ENCODE peak calls at places on chromosomes 13 and 19, in four cellular contexts. One of them, this sample, is unnamed.
A peak's percentile ranks its signal among the peaks of the same experiment; 100 is the strongest.

GRCh38 chr13:113880651-113881611 is 17.1 kb upstream of the GAS6 start:
- DNase-seq in ovary: no peak
- DNase-seq in CD8-positive, alpha-beta T cell: no peak
- DNase-seq in fibroblast of lung: no peak
- DNase-seq in this sample: no peak

GRCh38 chr19:50817941-50818858 is 5.4 kb downstream of the KLK1 start:
- DNase-seq in fibroblast of lung: no peak
- DNase-seq in CD8-positive, alpha-beta T cell: peak; percentile 26
- DNase-seq in ovary: no peak
- DNase-seq in this sample: peak; percentile 94

GRCh38 chr19:3270908-3271307 is 46.4 kb downstream of the CELF5 start:
- DNase-seq in ovary: no peak
- DNase-seq in fibroblast of lung: peak; percentile 42
- DNase-seq in CD8-positive, alpha-beta T cell: peak; percentile 57
- DNase-seq in this sample: no peak

GRCh38 chr19:46357846-46358583 is 11.1 kb downstream of the PPP5C start:
- DNase-seq in ovary: no peak
- DNase-seq in CD8-positive, alpha-beta T cell: no peak
- DNase-seq in fibroblast of lung: peak; percentile 84
- DNase-seq in this sample: no peak

GRCh38 chr13:97100821-97101220 is 106.5 kb upstream of the OXGR1 start:
- DNase-seq in CD8-positive, alpha-beta T cell: no peak
- DNase-seq in fibroblast of lung: no peak
- DNase-seq in ovary: no peak
- DNase-seq in this sample: no peak

GRCh38 chr13:110684388-110685056 is 21.4 kb downstream of the CARS2 start:
- DNase-seq in fibroblast of lung: no peak
- DNase-seq in CD8-positive, alpha-beta T cell: no peak
- DNase-seq in ovary: no peak
- DNase-seq in this sample: no peak

GRCh38 chr13:60229708-60230272 is 66.1 kb upstream of the DIAPH3 start:
- DNase-seq in ovary: no peak
- DNase-seq in CD8-positive, alpha-beta T cell: no peak
- DNase-seq in fibroblast of lung: peak; percentile 77
- DNase-seq in this sample: no peak

GRCh38 chr19:13281567-13282291 is 131.5 kb downstream of the IER2 start:
- DNase-seq in fibroblast of lung: no peak
- DNase-seq in CD8-positive, alpha-beta T cell: no peak
- DNase-seq in ovary: no peak
- DNase-seq in this sample: peak; percentile 53

GRCh38 chr19:39335168-39335567 is 675 bp downstream of the GMFG start:
- DNase-seq in fibroblast of lung: no peak
- DNase-seq in ovary: no peak
- DNase-seq in CD8-positive, alpha-beta T cell: peak; percentile 29
- DNase-seq in this sample: peak; percentile 49

GRCh38 chr19:28051047-28051446 is 1161.9 kb downstream of the UQCRFS1 start:
- DNase-seq in ovary: no peak
- DNase-seq in CD8-positive, alpha-beta T cell: no peak
- DNase-seq in fibroblast of lung: no peak
- DNase-seq in this sample: no peak

GRCh38 chr19:10467104-10467706 is 36.0 kb downstream of the KEAP1 start:
- DNase-seq in CD8-positive, alpha-beta T cell: no peak
- DNase-seq in ovary: no peak
- DNase-seq in fibroblast of lung: no peak
- DNase-seq in this sample: no peak

GRCh38 chr19:48760514-48761221 is 5.3 kb downstream of the FGF21 start:
- DNase-seq in fibroblast of lung: no peak
- DNase-seq in ovary: no peak
- DNase-seq in CD8-positive, alpha-beta T cell: no peak
- DNase-seq in this sample: no peak

GRCh38 chr19:45865269-45865948 is 1.3 kb downstream of the FOXA3 start:
- DNase-seq in ovary: no peak
- DNase-seq in CD8-positive, alpha-beta T cell: no peak
- DNase-seq in fibroblast of lung: no peak
- DNase-seq in this sample: no peak

GRCh38 chr13:80473695-80474094 is 132.8 kb upstream of the SPRY2 start:
- DNase-seq in ovary: no peak
- DNase-seq in CD8-positive, alpha-beta T cell: no peak
- DNase-seq in fibroblast of lung: peak; percentile 36
- DNase-seq in this sample: no peak

GRCh38 chr19:38693380-38694223 is 46.2 kb downstream of the ACTN4 start:
- DNase-seq in CD8-positive, alpha-beta T cell: peak; percentile 49
- DNase-seq in ovary: no peak
- DNase-seq in fibroblast of lung: peak; percentile 93
- DNase-seq in this sample: peak; percentile 76

GRCh38 chr13:24218977-24219376 is 58.5 kb downstream of the SPATA13 start:
- DNase-seq in fibroblast of lung: no peak
- DNase-seq in CD8-positive, alpha-beta T cell: no peak
- DNase-seq in ovary: no peak
- DNase-seq in this sample: no peak

GRCh38 chr13:32443111-32443510 is 15.2 kb upstream of the N4BP2L1 start:
- DNase-seq in ovary: no peak
- DNase-seq in CD8-positive, alpha-beta T cell: peak; percentile 41
- DNase-seq in fibroblast of lung: no peak
- DNase-seq in this sample: peak; percentile 68

GRCh38 chr19:49442793-49443365 is 1.6 kb upstream of the SLC17A7 start:
- DNase-seq in ovary: peak; percentile 76
- DNase-seq in CD8-positive, alpha-beta T cell: peak; percentile 53
- DNase-seq in fibroblast of lung: peak; percentile 78
- DNase-seq in this sample: peak; percentile 84

GRCh38 chr19:45136507-45137178 is 24.1 kb downstream of the NKPD1 start:
- DNase-seq in ovary: no peak
- DNase-seq in CD8-positive, alpha-beta T cell: no peak
- DNase-seq in fibroblast of lung: no peak
- DNase-seq in this sample: peak; percentile 74

GRCh38 chr19:39926170-39926755 is 8.2 kb downstream of the FCGBP start:
- DNase-seq in fibroblast of lung: no peak
- DNase-seq in ovary: no peak
- DNase-seq in CD8-positive, alpha-beta T cell: no peak
- DNase-seq in this sample: no peak

GRCh38 chr19:16371540-16371986 is 46.9 kb downstream of the KLF2 start:
- DNase-seq in fibroblast of lung: no peak
- DNase-seq in ovary: no peak
- DNase-seq in CD8-positive, alpha-beta T cell: peak; percentile 90
- DNase-seq in this sample: peak; percentile 80

GRCh38 chr13:96948127-96948526 is 46.1 kb downstream of the OXGR1 start:
- DNase-seq in ovary: no peak
- DNase-seq in CD8-positive, alpha-beta T cell: no peak
- DNase-seq in fibroblast of lung: no peak
- DNase-seq in this sample: no peak

GRCh38 chr13:75705395-75705794 is 69.3 kb downstream of the LMO7 start:
- DNase-seq in fibroblast of lung: peak; percentile 93
- DNase-seq in ovary: no peak
- DNase-seq in CD8-positive, alpha-beta T cell: no peak
- DNase-seq in this sample: no peak

GRCh38 chr19:56476671-56477428 is at the start of gene ZNF667:
- DNase-seq in CD8-positive, alpha-beta T cell: peak; percentile 45
- DNase-seq in fibroblast of lung: peak; percentile 71
- DNase-seq in ovary: no peak
- DNase-seq in this sample: no peak

GRCh38 chr13:113637262-113638160 is 20.5 kb downstream of the ATP4B start:
- DNase-seq in fibroblast of lung: no peak
- DNase-seq in ovary: no peak
- DNase-seq in CD8-positive, alpha-beta T cell: no peak
- DNase-seq in this sample: no peak

GRCh38 chr19:5149930-5150329 is 181.0 kb downstream of the KDM4B start:
- DNase-seq in ovary: no peak
- DNase-seq in CD8-positive, alpha-beta T cell: no peak
- DNase-seq in fibroblast of lung: no peak
- DNase-seq in this sample: no peak

DNA sequence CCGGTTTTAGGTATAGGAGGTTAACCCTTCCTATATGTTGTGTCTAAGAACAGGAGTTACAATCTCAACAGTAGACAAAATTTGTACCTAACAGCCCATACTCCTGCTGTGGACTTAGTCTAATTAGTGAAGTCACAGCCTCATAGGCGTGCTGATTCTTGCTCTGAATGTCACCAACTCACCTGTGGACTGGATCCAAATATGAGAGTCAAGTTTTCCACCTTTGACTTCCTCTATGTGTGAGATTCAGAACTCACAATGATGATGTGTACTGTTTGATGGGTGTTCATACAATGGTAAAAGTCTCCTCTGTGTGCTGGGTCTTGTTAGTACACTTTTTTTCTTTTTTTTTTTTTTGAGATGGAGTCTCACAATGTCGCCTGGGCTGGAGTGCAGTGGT is 7.8 kb upstream of the ZNF91 start:
- DNase-seq in fibroblast of lung: no peak
- DNase-seq in CD8-positive, alpha-beta T cell: no peak
- DNase-seq in ovary: no peak
- DNase-seq in this sample: no peak
- TF ChIP-seq CTCF in fibroblast of lung: no peak
- TF ChIP-seq CTCF in CD8-positive, alpha-beta T cell: no peak
- TF ChIP-seq CTCF in ovary: no peak
- TF ChIP-seq CTCF in this sample: no peak

DNA sequence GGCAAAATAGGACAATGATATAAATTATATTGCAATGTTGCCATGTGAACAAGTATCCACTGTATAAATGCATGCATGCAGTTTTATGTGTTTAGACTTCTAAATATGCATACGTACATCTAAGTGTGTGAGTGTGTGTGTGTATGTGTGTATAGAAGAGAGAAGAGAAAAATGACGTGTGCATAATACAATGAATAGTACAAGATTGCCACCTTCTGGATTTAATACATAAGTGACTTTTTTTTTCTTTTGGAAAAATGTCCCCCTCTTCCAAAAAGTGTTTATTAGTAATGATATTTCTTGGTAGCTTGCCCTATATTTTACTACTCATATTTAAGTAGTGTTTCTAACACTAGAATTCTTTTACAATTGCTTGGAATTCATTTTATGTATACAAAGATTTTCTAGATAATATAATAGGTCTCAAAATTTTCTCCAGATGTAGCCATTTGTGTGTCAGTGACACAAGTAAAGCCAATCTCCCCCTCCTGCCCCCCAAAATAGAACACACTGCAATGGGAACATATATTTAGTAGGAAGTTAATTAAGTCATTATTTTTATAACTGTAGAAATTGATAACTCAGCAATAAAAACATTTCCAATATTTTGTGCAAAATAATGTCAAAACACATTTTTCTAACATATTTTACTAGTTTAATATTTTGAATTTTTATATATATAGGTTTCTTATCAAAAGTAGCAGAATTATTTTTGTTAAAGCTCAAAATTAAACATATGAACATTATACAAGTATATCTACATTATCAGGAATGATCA is 783.3 kb upstream of the ATXN8OS start:
- DNase-seq in ovary: no peak
- DNase-seq in fibroblast of lung: peak; percentile 28
- DNase-seq in CD8-positive, alpha-beta T cell: no peak
- DNase-seq in this sample: no peak
- TF ChIP-seq CTCF in ovary: no peak
- TF ChIP-seq CTCF in fibroblast of lung: peak; percentile 10
- TF ChIP-seq CTCF in CD8-positive, alpha-beta T cell: no peak
- TF ChIP-seq CTCF in this sample: no peak

GRCh38 chr13:37602743-37603381 is 4.3 kb upstream of the POSTN start:
- DNase-seq in CD8-positive, alpha-beta T cell: no peak
- DNase-seq in ovary: no peak
- DNase-seq in fibroblast of lung: peak; percentile 36
- DNase-seq in this sample: no peak

GRCh38 chr13:37608750-37609339 is 10.3 kb upstream of the POSTN start:
- DNase-seq in fibroblast of lung: no peak
- DNase-seq in ovary: no peak
- DNase-seq in CD8-positive, alpha-beta T cell: no peak
- DNase-seq in this sample: no peak
- TF ChIP-seq CTCF in fibroblast of lung: peak; percentile 46
- TF ChIP-seq CTCF in ovary: no peak
- TF ChIP-seq CTCF in CD8-positive, alpha-beta T cell: no peak
- TF ChIP-seq CTCF in this sample: peak; percentile 27

GRCh38 chr13:43273362-43273761 is 250.0 kb downstream of the DNAJC15 start:
- DNase-seq in fibroblast of lung: peak; percentile 79
- DNase-seq in CD8-positive, alpha-beta T cell: no peak
- DNase-seq in ovary: no peak
- DNase-seq in this sample: no peak
- TF ChIP-seq CTCF in fibroblast of lung: no peak
- TF ChIP-seq CTCF in CD8-positive, alpha-beta T cell: no peak
- TF ChIP-seq CTCF in ovary: no peak
- TF ChIP-seq CTCF in this sample: no peak